ENCODE peak calls at places on chromosome 11, in six cellular contexts. Z is T-helper 9 cell; S is Jurkat, Clone E6-1; O is upper lobe of right lung; G is pons; E is A172. M is an unnamed sample.

GRCh38 chr11:4118107-4118506 is 23.5 kb downstream of the RRM1 start:
- DNase-seq in Z (no peak), S (no peak), O (no peak), G (no peak), E (no peak), M (peak; percentile 34)

GRCh38 chr11:65524010-65524746 is 705 bp upstream of the SCYL1 start:
- DNase-seq in Z (no peak), S (no peak), O (peak; percentile 83), G (peak; percentile 60), E (no peak), M (no peak)

GRCh38 chr11:36594316-36594989 is at the start of gene IFTAP:
- DNase-seq in Z (no peak), S (no peak), O (peak; percentile 76), G (peak; percentile 97), E (peak; percentile 92), M (peak; percentile 77)

GRCh38 chr11:44260081-44260480 is 49.9 kb downstream of the ALX4 start:
- DNase-seq in Z (no peak), S (no peak), O (no peak), G (no peak), E (no peak), M (no peak)

GRCh38 chr11:57549983-57550382 is 12.6 kb downstream of the SMTNL1 start:
- DNase-seq in Z (no peak), S (no peak), O (no peak), G (no peak), E (no peak), M (no peak)

GRCh38 chr11:32081129-32081641 is 9.7 kb upstream of the RCN1 start:
- DNase-seq in Z (no peak), S (no peak), O (no peak), G (no peak), E (peak; percentile 62), M (peak; percentile 21)

GRCh38 chr11:11449327-11449726 is 96.3 kb upstream of the CSNK2A3 start:
- DNase-seq in Z (no peak), S (no peak), O (no peak), G (no peak), E (no peak), M (no peak)

GRCh38 chr11:87127131-87127530 is 89.4 kb downstream of the TMEM135 start:
- DNase-seq in Z (no peak), S (no peak), O (no peak), G (no peak), E (no peak), M (no peak)

GRCh38 chr11:60970890-60971289 is 590 bp upstream of the CD6 start:
- DNase-seq in Z (no peak), S (no peak), O (no peak), G (no peak), E (no peak), M (no peak)

GRCh38 chr11:134939905-134940304 is 527.9 kb upstream of the B3GAT1 start:
- DNase-seq in Z (no peak), S (peak; percentile 10), O (no peak), G (no peak), E (no peak), M (no peak)

GRCh38 chr11:131637469-131638175 is 267.2 kb downstream of the NTM start:
- DNase-seq in Z (no peak), S (peak; percentile 87), O (no peak), G (no peak), E (peak; percentile 13), M (peak; percentile 10)

GRCh38 chr11:14537134-14537599 is 17.0 kb upstream of the PSMA1 start:
- DNase-seq in Z (peak; percentile 10), S (peak; percentile 41), O (no peak), G (peak; percentile 53), E (peak; percentile 35), M (peak; percentile 17)

GRCh38 chr11:114211444-114212122 is 84.6 kb upstream of the NNMT start:
- DNase-seq in Z (no peak), S (no peak), O (no peak), G (no peak), E (no peak), M (no peak)

GRCh38 chr11:46658259-46658658 is 40.9 kb downstream of the ATG13 start:
- DNase-seq in Z (no peak), S (no peak), O (no peak), G (no peak), E (no peak), M (no peak)

GRCh38 chr11:2831826-2832717 is 53.5 kb downstream of the CDKN1C start:
- DNase-seq in Z (no peak), S (no peak), O (no peak), G (no peak), E (no peak), M (no peak)

GRCh38 chr11:5713695-5714094 is 22.6 kb upstream of the OR56B1 start:
- DNase-seq in Z (no peak), S (no peak), O (no peak), G (no peak), E (no peak), M (no peak)

GRCh38 chr11:112453601-112454577 is 193.2 kb upstream of the PLET1 start:
- DNase-seq in Z (peak; percentile 21), S (peak; percentile 28), O (peak; percentile 70), G (no peak), E (peak; percentile 25), M (no peak)

GRCh38 chr11:32034149-32034548 is 56.7 kb upstream of the RCN1 start:
- DNase-seq in Z (no peak), S (no peak), O (no peak), G (no peak), E (peak; percentile 81), M (peak; percentile 61)

GRCh38 chr11:44572431-44572830 is 7.0 kb downstream of the CD82 start:
- DNase-seq in Z (no peak), S (no peak), O (no peak), G (no peak), E (no peak), M (no peak)

GRCh38 chr11:116981216-116981887 is 116.9 kb downstream of the SIK3 start:
- DNase-seq in Z (no peak), S (no peak), O (no peak), G (no peak), E (no peak), M (peak; percentile 17)

GRCh38 chr11:18404062-18404461 is 8.1 kb upstream of the LDHC start:
- DNase-seq in Z (no peak), S (no peak), O (no peak), G (no peak), E (no peak), M (no peak)

M was measured in hepatic stellate cell.